ENCODE peak calls at places on chromosomes 11 and 22, in ten cellular contexts. W is mucosa of descending colon, Y is WERI-Rb-1, T is foreskin keratinocyte, D is nephron progenitor cell, Z is AG04449, J is fibroblast of the aortic adventitia, K is epithelial cell of esophagus, M is GM10248, P is lower lobe of right lung. H is an unnamed sample.

GRCh38 chr11:73889019-73889418 is 12.2 kb downstream of the PAAF1 start:
- DNase-seq in W (no peak), Y (no peak), T (peak), D (no peak), Z (no peak), J (peak), K (peak), M (no peak), P (no peak), H (no peak)

GRCh38 chr11:37115963-37116362 is 517.9 kb upstream of the RAG2 start:
- DNase-seq in W (no peak), Y (no peak), T (no peak), D (no peak), Z (no peak), J (no peak), K (no peak), M (no peak), P (no peak), H (no peak)

GRCh38 chr22:46994265-46994664 is 231.8 kb downstream of the TBC1D22A start:
- DNase-seq in W (no peak), Y (no peak), T (no peak), D (no peak), Z (no peak), J (no peak), K (no peak), M (no peak), P (no peak), H (no peak)

GRCh38 chr22:38124236-38124974 is 13.9 kb upstream of the BAIAP2L2 start:
- DNase-seq in W (no peak), Y (peak), T (peak), D (no peak), Z (no peak), J (no peak), K (peak), M (no peak), P (no peak), H (no peak)

GRCh38 chr22:27542602-27543001 is 259.0 kb downstream of the MN1 start:
- DNase-seq in W (no peak), Y (no peak), T (no peak), D (no peak), Z (no peak), J (no peak), K (no peak), M (no peak), P (no peak), H (no peak)

GRCh38 chr11:83122050-83122449 is 34.9 kb upstream of the PCF11 start:
- DNase-seq in W (no peak), Y (no peak), T (no peak), D (no peak), Z (no peak), J (no peak), K (peak), M (no peak), P (no peak), H (no peak)

GRCh38 chr11:126392638-126393023 is 37.1 kb downstream of the ST3GAL4 start:
- DNase-seq in W (no peak), Y (no peak), T (no peak), D (no peak), Z (no peak), J (no peak), K (no peak), M (no peak), P (no peak), H (no peak)

GRCh38 chr22:33480118-33480517 is 421.9 kb upstream of the SYN3 start:
- DNase-seq in W (no peak), Y (no peak), T (no peak), D (no peak), Z (no peak), J (no peak), K (no peak), M (no peak), P (no peak), H (no peak)

GRCh38 chr11:26134481-26135355 is 197.2 kb upstream of the ANO3 start:
- DNase-seq in W (peak), Y (peak), T (peak), D (peak), Z (no peak), J (peak), K (peak), M (no peak), P (no peak), H (no peak)

GRCh38 chr11:22449441-22449840 is 111.3 kb downstream of the SLC17A6 start:
- DNase-seq in W (no peak), Y (no peak), T (peak), D (no peak), Z (no peak), J (peak), K (no peak), M (no peak), P (no peak), H (no peak)

GRCh38 chr11:45155627-45156180 is 9.3 kb downstream of the PRDM11 start:
- DNase-seq in W (no peak), Y (no peak), T (no peak), D (no peak), Z (no peak), J (no peak), K (no peak), M (no peak), P (no peak), H (no peak)

GRCh38 chr11:69493931-69494821 is 12.7 kb downstream of the LINC01488 start:
- DNase-seq in W (no peak), Y (no peak), T (no peak), D (no peak), Z (no peak), J (no peak), K (no peak), M (no peak), P (peak), H (no peak)

GRCh38 chr22:27011717-27012116 is 354.3 kb downstream of the MIAT start:
- DNase-seq in W (no peak), Y (no peak), T (no peak), D (no peak), Z (no peak), J (no peak), K (no peak), M (no peak), P (no peak), H (no peak)

GRCh38 chr11:58286249-58286648 is 18.2 kb upstream of the OR10W1 start:
- DNase-seq in W (peak), Y (no peak), T (peak), D (no peak), Z (no peak), J (peak), K (peak), M (peak), P (no peak), H (no peak)

GRCh38 chr11:128457874-128458273 is 129.5 kb downstream of the ETS1 start:
- DNase-seq in W (no peak), Y (no peak), T (no peak), D (no peak), Z (no peak), J (no peak), K (no peak), M (no peak), P (no peak), H (no peak)

GRCh38 chr11:107468596-107468995 is 11.0 kb upstream of the CWF19L2 start:
- DNase-seq in W (no peak), Y (no peak), T (peak), D (no peak), Z (no peak), J (peak), K (peak), M (no peak), P (no peak), H (no peak)

GRCh38 chr11:26792956-26793355 is 71.1 kb upstream of the SLC5A12 start:
- DNase-seq in W (no peak), Y (no peak), T (no peak), D (no peak), Z (peak), J (peak), K (no peak), M (no peak), P (no peak), H (no peak)

GRCh38 chr22:29872989-29873388 is 10.0 kb upstream of the MTMR3 start:
- DNase-seq in W (no peak), Y (no peak), T (no peak), D (no peak), Z (no peak), J (no peak), K (no peak), M (no peak), P (no peak), H (no peak)

GRCh38 chr22:28015676-28016601 is 96.9 kb upstream of the PITPNB start:
- DNase-seq in W (no peak), Y (no peak), T (no peak), D (no peak), Z (no peak), J (no peak), K (no peak), M (no peak), P (peak), H (peak)

GRCh38 chr11:83092488-83093384 is 21.0 kb upstream of the RAB30 start:
- DNase-seq in W (peak), Y (peak), T (peak), D (peak), Z (no peak), J (peak), K (peak), M (no peak), P (no peak), H (peak)

GRCh38 chr11:68371176-68372041 is 59.0 kb downstream of the LRP5 start:
- DNase-seq in W (no peak), Y (no peak), T (no peak), D (no peak), Z (no peak), J (no peak), K (peak), M (no peak), P (no peak), H (no peak)

GRCh38 chr11:125514336-125515101 is 18.5 kb upstream of the FEZ1 start:
- DNase-seq in W (peak), Y (no peak), T (peak), D (no peak), Z (no peak), J (peak), K (peak), M (peak), P (no peak), H (no peak)

GRCh38 chr11:25615076-25615475 is 716.9 kb upstream of the ANO3 start:
- DNase-seq in W (no peak), Y (no peak), T (peak), D (no peak), Z (no peak), J (no peak), K (no peak), M (no peak), P (no peak), H (no peak)

GRCh38 chr11:36326524-36327419 is 30.7 kb downstream of the PRR5L start:
- DNase-seq in W (no peak), Y (no peak), T (no peak), D (no peak), Z (no peak), J (no peak), K (no peak), M (peak), P (no peak), H (no peak)

GRCh38 chr11:84398017-84398626 is 1112.0 kb upstream of the CCDC90B start:
- DNase-seq in W (no peak), Y (peak), T (peak), D (no peak), Z (no peak), J (peak), K (peak), M (no peak), P (no peak), H (no peak)

GRCh38 chr11:15988693-15989231 is 367.6 kb downstream of the SOX6 start:
- DNase-seq in W (no peak), Y (no peak), T (no peak), D (no peak), Z (no peak), J (peak), K (no peak), M (no peak), P (no peak), H (peak)

GRCh38 chr11:25423436-25424184 is 908.3 kb upstream of the ANO3 start:
- DNase-seq in W (no peak), Y (no peak), T (peak), D (no peak), Z (no peak), J (peak), K (peak), M (no peak), P (no peak), H (no peak)

DNA sequence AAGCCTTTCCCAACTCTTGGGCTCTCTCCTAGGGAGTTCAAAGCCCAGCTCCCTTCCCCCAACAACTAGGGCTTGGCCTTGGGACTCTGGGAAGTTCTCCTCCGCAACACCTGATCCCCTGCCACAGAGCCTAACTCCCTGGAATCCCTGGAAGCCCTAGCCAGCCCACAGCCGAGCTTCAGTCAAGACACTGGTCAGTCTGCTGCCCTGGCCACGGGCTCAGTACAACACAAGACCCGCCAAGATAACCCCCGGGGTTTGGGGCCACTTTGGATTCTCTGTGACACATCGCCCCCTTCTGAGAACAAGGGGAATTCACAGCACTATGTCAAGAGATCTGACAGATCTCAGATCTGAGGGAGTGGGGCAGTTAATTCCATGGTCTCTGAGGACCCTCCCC is 58.3 kb downstream of the SLC22A12 start:
- DNase-seq in W (no peak), Y (peak), T (peak), D (peak), Z (no peak), J (peak), K (peak), M (no peak), P (no peak), H (peak)
- TF ChIP-seq CTCF in W (no peak), Y (peak), T (peak), D (peak), Z (peak), J (peak), K (peak), M (peak), P (peak), H (peak)

GRCh38 chr11:110467556-110467955 is 37.8 kb downstream of the FDX1 start:
- DNase-seq in W (no peak), Y (peak), T (no peak), D (no peak), Z (no peak), J (no peak), K (no peak), M (no peak), P (no peak), H (no peak)
- TF ChIP-seq CTCF in W (no peak), Y (peak), T (no peak), D (no peak), Z (no peak), J (no peak), K (no peak), M (no peak), P (no peak), H (no peak)

GRCh38 chr11:117545706-117546105 is 218.1 kb downstream of the CEP164 start:
- DNase-seq in W (no peak), Y (no peak), T (no peak), D (no peak), Z (no peak), J (no peak), K (no peak), M (no peak), P (peak), H (no peak)
- TF ChIP-seq CTCF in W (no peak), Y (no peak), T (no peak), D (no peak), Z (no peak), J (no peak), K (no peak), M (no peak), P (no peak), H (no peak)

DNA sequence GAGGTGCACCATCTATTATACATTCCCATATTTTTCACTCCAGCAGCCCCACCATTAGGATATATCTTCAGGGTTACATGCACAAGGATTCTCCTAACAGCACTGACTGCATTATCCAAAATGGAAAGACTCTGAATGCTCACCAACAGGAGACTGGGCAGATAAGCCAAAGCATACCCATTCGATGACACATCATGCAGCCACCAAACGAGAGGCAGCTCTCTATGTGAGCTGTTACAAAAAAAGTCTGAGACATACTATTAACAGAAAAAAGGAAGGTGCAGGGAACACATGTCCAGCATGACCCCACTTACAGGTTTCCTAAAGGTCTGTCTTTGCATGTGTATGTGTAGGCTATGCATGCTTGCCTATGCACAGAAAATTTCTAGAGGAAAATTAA is 12.4 kb upstream of the SERPIND1 start:
- DNase-seq in W (no peak), Y (no peak), T (peak), D (no peak), Z (no peak), J (peak), K (peak), M (no peak), P (no peak), H (no peak)
- TF ChIP-seq CTCF in W (no peak), Y (no peak), T (no peak), D (no peak), Z (no peak), J (no peak), K (no peak), M (no peak), P (no peak), H (no peak)

GRCh38 chr11:76013526-76013925 is 192.8 kb downstream of the WNT11 start:
- DNase-seq in W (no peak), Y (no peak), T (no peak), D (no peak), Z (no peak), J (no peak), K (no peak), M (no peak), P (no peak), H (no peak)
- TF ChIP-seq CTCF in W (no peak), Y (no peak), T (no peak), D (no peak), Z (no peak), J (no peak), K (no peak), M (no peak), P (no peak), H (peak)

GRCh38 chr22:35683560-35683959 is 34.1 kb upstream of the APOL5 start:
- DNase-seq in W (no peak), Y (no peak), T (no peak), D (no peak), Z (no peak), J (no peak), K (no peak), M (no peak), P (no peak), H (no peak)
- TF ChIP-seq CTCF in W (no peak), Y (no peak), T (no peak), D (no peak), Z (no peak), J (no peak), K (no peak), M (no peak), P (no peak), H (no peak)

DNA sequence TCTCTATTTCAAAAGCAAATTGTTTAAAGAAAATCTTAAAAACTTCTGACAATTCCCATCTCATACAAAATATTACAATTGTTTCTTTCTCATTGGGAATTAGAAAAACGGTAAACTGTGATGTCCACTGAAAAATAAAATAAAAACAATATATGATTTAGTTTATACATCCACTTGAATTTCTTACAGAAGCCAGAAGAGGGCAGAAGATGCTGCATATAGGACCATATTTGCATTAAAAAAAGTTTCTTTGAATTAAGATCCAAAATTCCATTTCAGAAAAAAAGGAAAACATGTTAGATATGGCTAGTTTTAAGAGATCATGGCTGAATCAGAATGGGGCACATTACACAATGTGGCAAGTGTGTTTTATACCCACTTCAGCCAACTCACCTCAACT is 39.3 kb upstream of the LRRC4C start:
- DNase-seq in W (no peak), Y (no peak), T (no peak), D (no peak), Z (no peak), J (peak), K (peak), M (no peak), P (no peak), H (no peak)
- TF ChIP-seq CTCF in W (no peak), Y (no peak), T (peak), D (peak), Z (peak), J (no peak), K (no peak), M (no peak), P (no peak), H (peak)

GRCh38 chr11:114400222-114400973 is at the start of the genes C11orf71 and RBM7:
- DNase-seq in W (peak), Y (peak), T (peak), D (peak), Z (peak), J (peak), K (peak), M (peak), P (peak), H (peak)
- TF ChIP-seq CTCF in W (no peak), Y (no peak), T (peak), D (no peak), Z (no peak), J (peak), K (no peak), M (peak), P (peak), H (no peak)

DNA sequence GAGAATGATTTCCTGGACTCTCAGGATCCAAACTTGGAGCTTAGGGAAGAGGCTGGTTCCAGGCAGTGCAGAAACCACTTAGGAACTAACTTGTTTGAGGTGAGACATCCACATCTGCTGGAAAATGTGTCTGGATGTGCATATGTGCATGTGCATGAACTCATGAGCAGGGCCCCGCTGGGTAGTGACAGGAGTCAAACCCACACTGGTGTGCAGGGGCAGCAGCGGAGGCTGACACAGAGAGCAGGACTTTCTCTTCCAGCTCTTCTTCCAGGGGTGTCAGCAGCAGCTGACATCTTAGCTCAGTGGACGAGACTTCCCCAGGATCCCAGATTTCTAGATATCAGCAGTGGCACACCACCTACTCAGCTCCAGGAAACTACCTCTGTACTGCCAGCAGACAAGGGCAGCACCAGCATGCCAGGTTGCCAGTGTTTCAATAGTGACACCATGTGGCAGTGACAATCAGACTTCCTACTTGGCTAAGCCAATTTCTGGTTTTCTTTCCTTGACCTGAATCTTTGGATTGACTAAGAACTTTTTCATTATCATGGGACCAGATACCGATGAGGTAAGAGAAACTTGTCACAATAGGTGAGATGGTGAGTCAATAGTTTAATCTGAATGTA is 227.5 kb upstream of the ZC3H12C start:
- DNase-seq in W (peak), Y (peak), T (peak), D (no peak), Z (no peak), J (no peak), K (peak), M (no peak), P (no peak), H (no peak)
- TF ChIP-seq CTCF in W (no peak), Y (peak), T (peak), D (no peak), Z (no peak), J (no peak), K (peak), M (peak), P (no peak), H (no peak)

H was measured in glutamatergic neuron.